ENCODE peak calls at places on chromosome 15, in ten cellular contexts. G is NCI-H2081; N is M059J; A is left ventricle myocardium inferior; U is iPS-NIHi11; F is mesendoderm; Y is activated naive CD8-positive, alpha-beta T cell treated with anti-CD3 and anti-CD28 coated beads for 36 hours; X is RWPE1; L is NCI-H1694 treated with DMSO at 0.1 percent for 48 hours; Q is bronchial epithelial cell. M is an unnamed sample.

GRCh38 chr15:90295270-90295648 is 29.8 kb downstream of the NGRN start:
- DNase-seq in G (peak), N (no peak), A (no peak), U (no peak), F (no peak), Y (no peak), X (no peak), L (no peak), Q (no peak), M (no peak)

GRCh38 chr15:20340331-20340811 is 201.2 kb downstream of the GOLGA6L6 start:
- DNase-seq in G (no peak), N (no peak), A (peak), U (peak), F (no peak), Y (no peak), X (no peak), L (no peak), Q (no peak), M (peak)

GRCh38 chr15:31365032-31365654 is 38.5 kb downstream of the KLF13 start:
- DNase-seq in G (no peak), N (no peak), A (peak), U (no peak), F (no peak), Y (no peak), X (no peak), L (no peak), Q (no peak), M (no peak)

GRCh38 chr15:36866896-36867295 is 233.5 kb downstream of the MEIS2 start:
- DNase-seq in G (no peak), N (no peak), A (no peak), U (no peak), F (no peak), Y (no peak), X (no peak), L (no peak), Q (no peak), M (no peak)

GRCh38 chr15:63601026-63601726 is 4.0 kb downstream of the FBXL22 start:
- DNase-seq in G (no peak), N (peak), A (peak), U (peak), F (peak), Y (peak), X (peak), L (no peak), Q (no peak), M (no peak)

GRCh38 chr15:68386587-68387287 is 45.2 kb downstream of the ITGA11 start:
- DNase-seq in G (no peak), N (no peak), A (no peak), U (no peak), F (no peak), Y (no peak), X (no peak), L (no peak), Q (no peak), M (peak)

GRCh38 chr15:66841953-66842681 is 140.1 kb downstream of the SMAD6 start:
- DNase-seq in G (peak), N (peak), A (peak), U (peak), F (peak), Y (no peak), X (peak), L (no peak), Q (peak), M (peak)

GRCh38 chr15:70532536-70533186 is 230.7 kb downstream of the UACA start:
- DNase-seq in G (no peak), N (no peak), A (no peak), U (no peak), F (no peak), Y (no peak), X (no peak), L (no peak), Q (no peak), M (peak)

M was measured in ureter.